ENCODE peak calls at places on chromosome 15, in five cellular contexts. C is heart right ventricle; F is HAP-1; U is ovary; Z is CD8-positive, alpha-beta T cell. S is an unnamed sample.

GRCh38 chr15:28975766-28976179 is 90.0 kb downstream of the APBA2 start:
- DNase-seq in Z (peak; percentile 66), U (no peak), C (no peak), F (peak; percentile 76), S (peak; percentile 72)

GRCh38 chr15:73540161-73540560 is 93.0 kb downstream of the NPTN start:
- DNase-seq in Z (no peak), C (no peak), F (no peak), U (no peak), S (peak; percentile 8)

GRCh38 chr15:72685925-72686794 is at the start of the genes BBS4 and HIGD2B:
- DNase-seq in F (peak; percentile 100), U (peak; percentile 89), C (peak; percentile 87), Z (peak; percentile 86), S (peak; percentile 88)

GRCh38 chr15:74799255-74799842 is 13.3 kb upstream of the LMAN1L start:
- DNase-seq in F (no peak), C (no peak), U (no peak), Z (no peak), S (no peak)

GRCh38 chr15:71588746-71589145 is 221.6 kb upstream of the NR2E3 start:
- DNase-seq in Z (no peak), C (no peak), F (no peak), U (no peak), S (peak; percentile 46)

GRCh38 chr15:56295433-56295832 is 51.8 kb upstream of the RFX7 start:
- DNase-seq in Z (no peak), U (no peak), F (no peak), C (no peak), S (no peak)

GRCh38 chr15:58040117-58040516 is 25.4 kb downstream of the ALDH1A2 start:
- DNase-seq in U (no peak), C (no peak), Z (no peak), F (no peak), S (no peak)

GRCh38 chr15:84816694-84817460 is at the start of gene ALPK3:
- DNase-seq in C (peak; percentile 80), Z (no peak), F (no peak), U (no peak), S (peak; percentile 17)

GRCh38 chr15:65212097-65212496 is 824 bp upstream of the CILP start:
- DNase-seq in Z (peak; percentile 6), F (peak; percentile 91), C (no peak), U (no peak), S (peak; percentile 36)

GRCh38 chr15:26126819-26127387 is 263.8 kb upstream of the ATP10A start:
- DNase-seq in F (no peak), U (no peak), Z (no peak), C (no peak), S (no peak)

GRCh38 chr15:42031211-42031915 is 10.5 kb upstream of the PLA2G4E start:
- DNase-seq in U (no peak), Z (no peak), F (no peak), C (no peak), S (no peak)
- H3K4me1 ChIP-seq in U (no peaks in the 10 kb centered on the region), Z (no peaks in the 10 kb centered on the region), F (no peaks in the 10 kb centered on the region), C (peaks cover 4% of the 10 kb centered on the region), S (peaks cover 12% of the 10 kb centered on the region)

GRCh38 chr15:77183066-77183465 is 112.2 kb upstream of the TSPAN3 start:
- DNase-seq in C (no peak), F (no peak), U (no peak), Z (no peak), S (no peak)
- H3K4me1 ChIP-seq in C (peaks cover 22% of the 10 kb centered on the region), F (peaks cover 33% of the 10 kb centered on the region), U (no peaks in the 10 kb centered on the region), Z (peaks cover 47% of the 10 kb centered on the region), S (peaks cover 56% of the 10 kb centered on the region)

GRCh38 chr15:59069430-59069829 is 35.5 kb upstream of the CCNB2 start:
- DNase-seq in F (no peak), U (no peak), C (no peak), Z (no peak), S (no peak)

DNA sequence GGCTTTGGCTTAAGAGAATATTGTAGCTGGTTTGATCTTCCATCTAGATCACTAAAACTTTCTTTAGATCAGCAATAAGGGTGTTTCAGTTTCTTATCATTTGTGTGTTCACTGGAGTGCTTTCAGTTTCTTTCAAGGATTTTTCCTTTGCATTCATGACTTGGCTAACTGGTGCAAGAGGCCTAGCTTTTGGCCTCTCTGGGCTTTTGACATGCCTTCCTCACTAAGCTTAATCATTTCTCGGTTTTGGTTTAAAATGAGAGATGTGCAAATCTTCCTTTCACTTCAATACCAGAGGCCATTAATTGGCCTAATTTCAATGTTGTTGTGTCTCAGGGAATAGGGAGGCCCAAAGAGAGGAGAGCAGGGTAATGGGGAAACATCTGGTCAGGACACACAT is 30.3 kb upstream of the CCNB2 start:
- DNase-seq in Z (no peak), U (no peak), C (no peak), F (no peak), S (no peak)
- H3K4me1 ChIP-seq in Z (no peaks in the 10 kb centered on the region), U (no peaks in the 10 kb centered on the region), C (no peaks in the 10 kb centered on the region), F (peaks cover 4% of the 10 kb centered on the region), S (no peaks in the 10 kb centered on the region)

GRCh38 chr15:35546581-35547381 is 816 bp upstream of the DPH6 start:
- DNase-seq in Z (no peak), C (peak; percentile 13), F (no peak), U (no peak), S (no peak)
- H3K4me1 ChIP-seq in Z (peaks cover 13% of the 10 kb centered on the region), C (peaks cover 7% of the 10 kb centered on the region), F (peaks cover 34% of the 10 kb centered on the region), U (peaks cover 3% of the 10 kb centered on the region), S (peaks cover 39% of the 10 kb centered on the region)

GRCh38 chr15:51319539-51319938 is 18.9 kb downstream of the CYP19A1 start:
- DNase-seq in Z (no peak), F (no peak), U (no peak), C (no peak), S (no peak)
- H3K4me1 ChIP-seq in Z (no peaks in the 10 kb centered on the region), F (no peaks in the 10 kb centered on the region), U (no peaks in the 10 kb centered on the region), C (no peaks in the 10 kb centered on the region), S (peaks cover 13% of the 10 kb centered on the region)

DNA sequence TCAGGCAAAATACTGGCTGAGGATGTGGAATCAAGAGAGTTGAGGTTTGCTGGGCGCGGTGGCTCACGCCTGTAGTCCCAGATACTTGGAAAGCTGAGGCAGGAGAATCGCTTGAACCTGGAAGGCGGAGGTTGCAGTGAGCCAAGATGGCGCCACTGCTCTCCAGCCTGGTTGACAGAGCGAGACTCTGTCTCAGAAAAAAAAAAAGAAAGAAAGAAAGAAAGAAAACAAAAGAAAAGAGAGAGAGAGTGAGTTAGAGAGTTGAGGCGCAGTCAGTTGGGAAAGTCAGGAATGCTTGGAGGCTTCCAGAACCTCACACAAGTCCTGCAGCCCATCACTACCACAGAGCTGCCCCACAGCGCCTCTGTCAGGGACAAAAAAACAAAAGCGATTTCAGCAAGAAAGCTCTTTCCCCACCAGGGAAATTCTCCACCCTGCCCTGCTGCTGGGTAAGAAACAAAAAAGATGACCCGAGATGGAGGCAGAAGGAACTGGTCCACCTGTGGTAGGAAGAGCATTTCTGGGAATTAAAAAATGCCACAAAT is 13.8 kb downstream of the HDC start:
- DNase-seq in Z (no peak), C (no peak), F (no peak), U (no peak), S (no peak)
- H3K4me1 ChIP-seq in Z (peaks cover 11% of the 10 kb centered on the region), C (no peaks in the 10 kb centered on the region), F (no peaks in the 10 kb centered on the region), U (no peaks in the 10 kb centered on the region), S (peaks cover 8% of the 10 kb centered on the region)

GRCh38 chr15:31353931-31354330 is 27.3 kb downstream of the KLF13 start:
- DNase-seq in U (no peak), Z (no peak), C (peak; percentile 73), F (no peak), S (no peak)
- H3K4me1 ChIP-seq in U (peaks cover 19% of the 10 kb centered on the region), Z (peaks cover 100% of the 10 kb centered on the region), C (peaks cover 89% of the 10 kb centered on the region), F (peaks cover 19% of the 10 kb centered on the region), S (peaks cover 62% of the 10 kb centered on the region)

DNA sequence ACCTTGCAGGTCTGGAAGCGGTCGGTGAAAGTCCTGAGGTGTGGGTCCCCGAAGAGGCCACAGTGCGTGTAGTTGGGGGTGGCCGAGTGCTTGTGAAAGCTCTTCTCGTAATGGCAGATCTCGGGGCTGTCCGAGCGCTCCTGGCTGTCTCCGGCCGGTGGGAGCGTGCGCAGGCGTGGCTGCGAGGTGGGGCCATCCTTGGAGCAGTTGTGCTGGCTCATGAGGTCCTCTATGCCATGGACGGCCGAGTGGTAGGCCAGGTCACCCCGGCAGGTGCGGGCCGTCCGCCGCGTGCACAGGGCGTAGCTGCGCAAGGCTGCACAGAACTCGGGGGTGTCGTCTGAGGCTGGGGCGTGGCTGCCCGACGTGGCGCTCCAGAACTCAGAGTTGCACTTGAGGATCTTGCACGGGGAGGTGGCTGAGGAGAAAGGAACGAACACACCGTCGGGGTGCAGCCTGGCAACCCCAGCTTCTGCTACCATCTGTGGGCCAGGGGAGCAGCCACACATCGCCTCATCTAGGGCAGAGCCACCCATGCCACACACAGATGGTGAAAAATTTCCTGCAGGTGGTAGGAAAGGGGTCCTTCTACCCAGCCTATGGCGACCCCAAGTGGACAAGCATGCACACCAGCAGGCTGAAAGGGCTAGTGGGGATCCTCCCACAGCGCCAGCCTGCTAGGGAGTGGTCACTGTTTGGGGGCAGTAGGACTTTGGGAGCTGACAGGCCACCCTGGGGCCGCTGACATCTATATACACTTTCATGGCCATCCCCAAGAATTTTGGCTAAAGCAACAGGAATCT is 36.7 kb downstream of the RGMA start:
- DNase-seq in Z (no peak), U (no peak), C (no peak), F (no peak), S (no peak)
- H3K4me1 ChIP-seq in Z (peaks cover 28% of the 10 kb centered on the region), U (peaks cover 3% of the 10 kb centered on the region), C (no peaks in the 10 kb centered on the region), F (no peaks in the 10 kb centered on the region), S (no peaks in the 10 kb centered on the region)

S was measured in cardiac muscle cell.